ENCODE peak calls at places on chromosome 2, in ten cellular contexts. One of them, this sample, is unnamed.

GRCh38 chr2:178238144-178238521 is 43.8 kb downstream of the OSBPL6 start:
- DNase-seq in AG08396: no peak
- DNase-seq in lower lobe of right lung: no peak
- DNase-seq in epithelial cell of esophagus: peak; percentile 86
- DNase-seq in Panc1: no peak
- DNase-seq in MCF 10A: peak; percentile 74
- DNase-seq in posterior vena cava: no peak
- DNase-seq in iris pigment epithelial cell: peak; percentile 79
- DNase-seq in amniotic stem cell: no peak
- DNase-seq in NK-92 treated with Interleukin-12 subunit alpha and Interleukin-12 subunit beta, amount 100 ng/mL, for 24 hours: no peak
- DNase-seq in this sample: no peak

GRCh38 chr2:219769044-219770030 is 141.9 kb downstream of the SLC4A3 start:
- DNase-seq in AG08396: no peak
- DNase-seq in lower lobe of right lung: no peak
- DNase-seq in epithelial cell of esophagus: peak; percentile 23
- DNase-seq in Panc1: no peak
- DNase-seq in MCF 10A: no peak
- DNase-seq in posterior vena cava: peak; percentile 85
- DNase-seq in iris pigment epithelial cell: peak; percentile 45
- DNase-seq in amniotic stem cell: no peak
- DNase-seq in NK-92 treated with Interleukin-12 subunit alpha and Interleukin-12 subunit beta, amount 100 ng/mL, for 24 hours: no peak
- DNase-seq in this sample: no peak

GRCh38 chr2:100968146-100969145 is 33.6 kb upstream of the RPL31 start:
- DNase-seq in AG08396: no peak
- DNase-seq in lower lobe of right lung: no peak
- DNase-seq in epithelial cell of esophagus: no peak
- DNase-seq in Panc1: no peak
- DNase-seq in MCF 10A: no peak
- DNase-seq in posterior vena cava: peak; percentile 69
- DNase-seq in iris pigment epithelial cell: no peak
- DNase-seq in amniotic stem cell: no peak
- DNase-seq in NK-92 treated with Interleukin-12 subunit alpha and Interleukin-12 subunit beta, amount 100 ng/mL, for 24 hours: no peak
- DNase-seq in this sample: no peak

GRCh38 chr2:174561283-174562275 is 36.0 kb downstream of the WIPF1 start:
- DNase-seq in AG08396: peak; percentile 63
- DNase-seq in lower lobe of right lung: no peak
- DNase-seq in epithelial cell of esophagus: no peak
- DNase-seq in Panc1: no peak
- DNase-seq in MCF 10A: no peak
- DNase-seq in posterior vena cava: peak; percentile 88
- DNase-seq in iris pigment epithelial cell: peak; percentile 38
- DNase-seq in amniotic stem cell: no peak
- DNase-seq in NK-92 treated with Interleukin-12 subunit alpha and Interleukin-12 subunit beta, amount 100 ng/mL, for 24 hours: no peak
- DNase-seq in this sample: no peak

GRCh38 chr2:231642631-231643493 is 50.2 kb downstream of the TEX44 start:
- DNase-seq in AG08396: peak; percentile 91
- DNase-seq in lower lobe of right lung: peak; percentile 83
- DNase-seq in epithelial cell of esophagus: peak; percentile 99
- DNase-seq in Panc1: peak; percentile 88
- DNase-seq in MCF 10A: peak; percentile 99
- DNase-seq in posterior vena cava: peak; percentile 97
- DNase-seq in iris pigment epithelial cell: peak; percentile 97
- DNase-seq in amniotic stem cell: peak; percentile 97
- DNase-seq in NK-92 treated with Interleukin-12 subunit alpha and Interleukin-12 subunit beta, amount 100 ng/mL, for 24 hours: no peak
- DNase-seq in this sample: no peak

GRCh38 chr2:207394812-207395534 is 134.8 kb upstream of the CREB1 start:
- DNase-seq in AG08396: peak; percentile 52
- DNase-seq in lower lobe of right lung: no peak
- DNase-seq in epithelial cell of esophagus: peak; percentile 100
- DNase-seq in Panc1: peak; percentile 91
- DNase-seq in MCF 10A: peak; percentile 97
- DNase-seq in posterior vena cava: peak; percentile 84
- DNase-seq in iris pigment epithelial cell: peak; percentile 99
- DNase-seq in amniotic stem cell: peak; percentile 98
- DNase-seq in NK-92 treated with Interleukin-12 subunit alpha and Interleukin-12 subunit beta, amount 100 ng/mL, for 24 hours: peak; percentile 41
- DNase-seq in this sample: no peak

GRCh38 chr2:153354406-153354805 is 124.2 kb downstream of the RPRM start:
- DNase-seq in AG08396: no peak
- DNase-seq in lower lobe of right lung: no peak
- DNase-seq in epithelial cell of esophagus: peak; percentile 25
- DNase-seq in Panc1: no peak
- DNase-seq in MCF 10A: no peak
- DNase-seq in posterior vena cava: no peak
- DNase-seq in iris pigment epithelial cell: peak; percentile 22
- DNase-seq in amniotic stem cell: no peak
- DNase-seq in NK-92 treated with Interleukin-12 subunit alpha and Interleukin-12 subunit beta, amount 100 ng/mL, for 24 hours: no peak
- DNase-seq in this sample: no peak

GRCh38 chr2:10709290-10709939 is 12.0 kb upstream of the ATP6V1C2 start:
- DNase-seq in AG08396: no peak
- DNase-seq in lower lobe of right lung: no peak
- DNase-seq in epithelial cell of esophagus: peak; percentile 72
- DNase-seq in Panc1: no peak
- DNase-seq in MCF 10A: peak; percentile 71
- DNase-seq in posterior vena cava: no peak
- DNase-seq in iris pigment epithelial cell: no peak
- DNase-seq in amniotic stem cell: no peak
- DNase-seq in NK-92 treated with Interleukin-12 subunit alpha and Interleukin-12 subunit beta, amount 100 ng/mL, for 24 hours: no peak
- DNase-seq in this sample: peak; percentile 44

GRCh38 chr2:237156131-237156856 is 70.6 kb downstream of the COPS8 start:
- DNase-seq in AG08396: peak; percentile 92
- DNase-seq in lower lobe of right lung: no peak
- DNase-seq in epithelial cell of esophagus: no peak
- DNase-seq in Panc1: no peak
- DNase-seq in MCF 10A: no peak
- DNase-seq in posterior vena cava: peak; percentile 93
- DNase-seq in iris pigment epithelial cell: peak; percentile 92
- DNase-seq in amniotic stem cell: peak; percentile 81
- DNase-seq in NK-92 treated with Interleukin-12 subunit alpha and Interleukin-12 subunit beta, amount 100 ng/mL, for 24 hours: no peak
- DNase-seq in this sample: no peak

GRCh38 chr2:107027797-107028196 is 141.8 kb upstream of the ST6GAL2 start:
- DNase-seq in AG08396: no peak
- DNase-seq in lower lobe of right lung: no peak
- DNase-seq in epithelial cell of esophagus: no peak
- DNase-seq in Panc1: no peak
- DNase-seq in MCF 10A: no peak
- DNase-seq in posterior vena cava: no peak
- DNase-seq in iris pigment epithelial cell: no peak
- DNase-seq in amniotic stem cell: no peak
- DNase-seq in NK-92 treated with Interleukin-12 subunit alpha and Interleukin-12 subunit beta, amount 100 ng/mL, for 24 hours: no peak
- DNase-seq in this sample: no peak

GRCh38 chr2:198098918-198099317 is 294.5 kb downstream of the PLCL1 start:
- DNase-seq in AG08396: no peak
- DNase-seq in lower lobe of right lung: no peak
- DNase-seq in epithelial cell of esophagus: peak; percentile 39
- DNase-seq in Panc1: no peak
- DNase-seq in MCF 10A: peak; percentile 9
- DNase-seq in posterior vena cava: no peak
- DNase-seq in iris pigment epithelial cell: no peak
- DNase-seq in amniotic stem cell: no peak
- DNase-seq in NK-92 treated with Interleukin-12 subunit alpha and Interleukin-12 subunit beta, amount 100 ng/mL, for 24 hours: no peak
- DNase-seq in this sample: peak; percentile 16

GRCh38 chr2:238021327-238021726 is 39.5 kb upstream of the SCLY start:
- DNase-seq in AG08396: no peak
- DNase-seq in lower lobe of right lung: no peak
- DNase-seq in epithelial cell of esophagus: peak; percentile 84
- DNase-seq in Panc1: no peak
- DNase-seq in MCF 10A: peak; percentile 16
- DNase-seq in posterior vena cava: no peak
- DNase-seq in iris pigment epithelial cell: peak; percentile 61
- DNase-seq in amniotic stem cell: no peak
- DNase-seq in NK-92 treated with Interleukin-12 subunit alpha and Interleukin-12 subunit beta, amount 100 ng/mL, for 24 hours: no peak
- DNase-seq in this sample: no peak

GRCh38 chr2:74278176-74278575 is 65.0 kb downstream of the SLC4A5 start:
- DNase-seq in AG08396: no peak
- DNase-seq in lower lobe of right lung: no peak
- DNase-seq in epithelial cell of esophagus: no peak
- DNase-seq in Panc1: no peak
- DNase-seq in MCF 10A: no peak
- DNase-seq in posterior vena cava: no peak
- DNase-seq in iris pigment epithelial cell: no peak
- DNase-seq in amniotic stem cell: no peak
- DNase-seq in NK-92 treated with Interleukin-12 subunit alpha and Interleukin-12 subunit beta, amount 100 ng/mL, for 24 hours: no peak
- DNase-seq in this sample: no peak

GRCh38 chr2:85243101-85244072 is 84.4 kb downstream of the TGOLN2 start:
- DNase-seq in AG08396: peak; percentile 14
- DNase-seq in lower lobe of right lung: peak; percentile 64
- DNase-seq in epithelial cell of esophagus: no peak
- DNase-seq in Panc1: no peak
- DNase-seq in MCF 10A: peak; percentile 53
- DNase-seq in posterior vena cava: peak; percentile 85
- DNase-seq in iris pigment epithelial cell: no peak
- DNase-seq in amniotic stem cell: no peak
- DNase-seq in NK-92 treated with Interleukin-12 subunit alpha and Interleukin-12 subunit beta, amount 100 ng/mL, for 24 hours: no peak
- DNase-seq in this sample: no peak

GRCh38 chr2:176242211-176242610 is 27.0 kb upstream of the MTX2 start:
- DNase-seq in AG08396: no peak
- DNase-seq in lower lobe of right lung: no peak
- DNase-seq in epithelial cell of esophagus: no peak
- DNase-seq in Panc1: no peak
- DNase-seq in MCF 10A: no peak
- DNase-seq in posterior vena cava: no peak
- DNase-seq in iris pigment epithelial cell: no peak
- DNase-seq in amniotic stem cell: no peak
- DNase-seq in NK-92 treated with Interleukin-12 subunit alpha and Interleukin-12 subunit beta, amount 100 ng/mL, for 24 hours: no peak
- DNase-seq in this sample: no peak

GRCh38 chr2:46703588-46703987 is 212.0 kb downstream of the MCFD2 start:
- DNase-seq in AG08396: no peak
- DNase-seq in lower lobe of right lung: no peak
- DNase-seq in epithelial cell of esophagus: no peak
- DNase-seq in Panc1: no peak
- DNase-seq in MCF 10A: no peak
- DNase-seq in posterior vena cava: no peak
- DNase-seq in iris pigment epithelial cell: no peak
- DNase-seq in amniotic stem cell: no peak
- DNase-seq in NK-92 treated with Interleukin-12 subunit alpha and Interleukin-12 subunit beta, amount 100 ng/mL, for 24 hours: no peak
- DNase-seq in this sample: no peak

GRCh38 chr2:133200684-133201421 is 367.4 kb downstream of the NCKAP5 start:
- DNase-seq in AG08396: peak; percentile 75
- DNase-seq in lower lobe of right lung: no peak
- DNase-seq in epithelial cell of esophagus: peak; percentile 96
- DNase-seq in Panc1: peak; percentile 24
- DNase-seq in MCF 10A: peak; percentile 61
- DNase-seq in posterior vena cava: no peak
- DNase-seq in iris pigment epithelial cell: peak; percentile 98
- DNase-seq in amniotic stem cell: peak; percentile 40
- DNase-seq in NK-92 treated with Interleukin-12 subunit alpha and Interleukin-12 subunit beta, amount 100 ng/mL, for 24 hours: no peak
- DNase-seq in this sample: no peak

GRCh38 chr2:126798276-126799140 is 100.2 kb upstream of the TEX51 start:
- DNase-seq in AG08396: no peak
- DNase-seq in lower lobe of right lung: no peak
- DNase-seq in epithelial cell of esophagus: no peak
- DNase-seq in Panc1: no peak
- DNase-seq in MCF 10A: no peak
- DNase-seq in posterior vena cava: peak; percentile 44
- DNase-seq in iris pigment epithelial cell: no peak
- DNase-seq in amniotic stem cell: no peak
- DNase-seq in NK-92 treated with Interleukin-12 subunit alpha and Interleukin-12 subunit beta, amount 100 ng/mL, for 24 hours: no peak
- DNase-seq in this sample: no peak

GRCh38 chr2:240569998-240570530 is 1.8 kb downstream of the RNPEPL1 start:
- DNase-seq in AG08396: no peak
- DNase-seq in lower lobe of right lung: peak; percentile 50
- DNase-seq in epithelial cell of esophagus: no peak
- DNase-seq in Panc1: no peak
- DNase-seq in MCF 10A: no peak
- DNase-seq in posterior vena cava: peak; percentile 76
- DNase-seq in iris pigment epithelial cell: no peak
- DNase-seq in amniotic stem cell: no peak
- DNase-seq in NK-92 treated with Interleukin-12 subunit alpha and Interleukin-12 subunit beta, amount 100 ng/mL, for 24 hours: no peak
- DNase-seq in this sample: no peak

GRCh38 chr2:58107803-58108710 is 61.5 kb downstream of the VRK2 start:
- DNase-seq in AG08396: peak; percentile 43
- DNase-seq in lower lobe of right lung: no peak
- DNase-seq in epithelial cell of esophagus: peak; percentile 98
- DNase-seq in Panc1: peak; percentile 92
- DNase-seq in MCF 10A: peak; percentile 97
- DNase-seq in posterior vena cava: no peak
- DNase-seq in iris pigment epithelial cell: peak; percentile 95
- DNase-seq in amniotic stem cell: peak; percentile 77
- DNase-seq in NK-92 treated with Interleukin-12 subunit alpha and Interleukin-12 subunit beta, amount 100 ng/mL, for 24 hours: no peak
- DNase-seq in this sample: no peak

GRCh38 chr2:118013221-118013723 is 598 bp downstream of the CCDC93 start:
- DNase-seq in AG08396: peak; percentile 68
- DNase-seq in lower lobe of right lung: peak; percentile 74
- DNase-seq in epithelial cell of esophagus: peak; percentile 40
- DNase-seq in Panc1: no peak
- DNase-seq in MCF 10A: peak; percentile 32
- DNase-seq in posterior vena cava: peak; percentile 90
- DNase-seq in iris pigment epithelial cell: no peak
- DNase-seq in amniotic stem cell: no peak
- DNase-seq in NK-92 treated with Interleukin-12 subunit alpha and Interleukin-12 subunit beta, amount 100 ng/mL, for 24 hours: peak; percentile 21
- DNase-seq in this sample: no peak

GRCh38 chr2:174797792-174798276 is 33.6 kb upstream of the CHRNA1 start:
- DNase-seq in AG08396: no peak
- DNase-seq in lower lobe of right lung: no peak
- DNase-seq in epithelial cell of esophagus: no peak
- DNase-seq in Panc1: no peak
- DNase-seq in MCF 10A: no peak
- DNase-seq in posterior vena cava: no peak
- DNase-seq in iris pigment epithelial cell: peak; percentile 49
- DNase-seq in amniotic stem cell: no peak
- DNase-seq in NK-92 treated with Interleukin-12 subunit alpha and Interleukin-12 subunit beta, amount 100 ng/mL, for 24 hours: no peak
- DNase-seq in this sample: no peak

GRCh38 chr2:160321025-160321424 is 121.0 kb upstream of the ITGB6 start:
- DNase-seq in AG08396: no peak
- DNase-seq in lower lobe of right lung: no peak
- DNase-seq in epithelial cell of esophagus: peak; percentile 63
- DNase-seq in Panc1: no peak
- DNase-seq in MCF 10A: no peak
- DNase-seq in posterior vena cava: no peak
- DNase-seq in iris pigment epithelial cell: no peak
- DNase-seq in amniotic stem cell: no peak
- DNase-seq in NK-92 treated with Interleukin-12 subunit alpha and Interleukin-12 subunit beta, amount 100 ng/mL, for 24 hours: no peak
- DNase-seq in this sample: no peak

GRCh38 chr2:43484323-43484930 is 111.4 kb downstream of the THADA start:
- DNase-seq in AG08396: peak; percentile 16
- DNase-seq in lower lobe of right lung: no peak
- DNase-seq in epithelial cell of esophagus: peak; percentile 79
- DNase-seq in Panc1: peak; percentile 64
- DNase-seq in MCF 10A: peak; percentile 74
- DNase-seq in posterior vena cava: no peak
- DNase-seq in iris pigment epithelial cell: peak; percentile 85
- DNase-seq in amniotic stem cell: peak; percentile 64
- DNase-seq in NK-92 treated with Interleukin-12 subunit alpha and Interleukin-12 subunit beta, amount 100 ng/mL, for 24 hours: no peak
- DNase-seq in this sample: peak; percentile 72

GRCh38 chr2:73746015-73746876 is 9.1 kb upstream of the TPRKB start:
- DNase-seq in AG08396: no peak
- DNase-seq in lower lobe of right lung: no peak
- DNase-seq in epithelial cell of esophagus: no peak
- DNase-seq in Panc1: no peak
- DNase-seq in MCF 10A: no peak
- DNase-seq in posterior vena cava: no peak
- DNase-seq in iris pigment epithelial cell: no peak
- DNase-seq in amniotic stem cell: no peak
- DNase-seq in NK-92 treated with Interleukin-12 subunit alpha and Interleukin-12 subunit beta, amount 100 ng/mL, for 24 hours: no peak
- DNase-seq in this sample: no peak

GRCh38 chr2:111161971-111162370 is 41.3 kb downstream of the BCL2L11 start:
- DNase-seq in AG08396: no peak
- DNase-seq in lower lobe of right lung: no peak
- DNase-seq in epithelial cell of esophagus: no peak
- DNase-seq in Panc1: no peak
- DNase-seq in MCF 10A: no peak
- DNase-seq in posterior vena cava: no peak
- DNase-seq in iris pigment epithelial cell: no peak
- DNase-seq in amniotic stem cell: no peak
- DNase-seq in NK-92 treated with Interleukin-12 subunit alpha and Interleukin-12 subunit beta, amount 100 ng/mL, for 24 hours: no peak
- DNase-seq in this sample: no peak

GRCh38 chr2:229270551-229271410 is at the start of gene PID1:
- DNase-seq in AG08396: peak; percentile 87
- DNase-seq in lower lobe of right lung: peak; percentile 60
- DNase-seq in epithelial cell of esophagus: peak; percentile 67
- DNase-seq in Panc1: no peak
- DNase-seq in MCF 10A: peak; percentile 57
- DNase-seq in posterior vena cava: peak; percentile 85
- DNase-seq in iris pigment epithelial cell: peak; percentile 68
- DNase-seq in amniotic stem cell: no peak
- DNase-seq in NK-92 treated with Interleukin-12 subunit alpha and Interleukin-12 subunit beta, amount 100 ng/mL, for 24 hours: no peak
- DNase-seq in this sample: no peak

GRCh38 chr2:163347982-163348842 is 387.6 kb downstream of the FIGN start:
- DNase-seq in AG08396: peak; percentile 87
- DNase-seq in lower lobe of right lung: peak; percentile 63
- DNase-seq in epithelial cell of esophagus: peak; percentile 73
- DNase-seq in Panc1: peak; percentile 87
- DNase-seq in MCF 10A: no peak
- DNase-seq in posterior vena cava: peak; percentile 92
- DNase-seq in iris pigment epithelial cell: peak; percentile 91
- DNase-seq in amniotic stem cell: peak; percentile 73
- DNase-seq in NK-92 treated with Interleukin-12 subunit alpha and Interleukin-12 subunit beta, amount 100 ng/mL, for 24 hours: no peak
- DNase-seq in this sample: peak; percentile 48